ENCODE peak calls at places on chromosome X, in five cellular contexts. One of them, this sample, is unnamed.

GRCh38 chrX:23373129-23373804 is 38.6 kb downstream of the PTCHD1 start:
- DNase-seq in GM13976: no peak
- DNase-seq in IMR-90: peak
- DNase-seq in endothelial cell: no peak
- DNase-seq in B cell: no peak
- DNase-seq in this sample: no peak

GRCh38 chrX:18394477-18394876 is 30.9 kb upstream of the CDKL5 start:
- DNase-seq in endothelial cell: no peak
- DNase-seq in IMR-90: no peak
- DNase-seq in B cell: no peak
- DNase-seq in GM13976: no peak
- DNase-seq in this sample: no peak

GRCh38 chrX:38636949-38637819 is 75.8 kb downstream of the TSPAN7 start:
- DNase-seq in endothelial cell: no peak
- DNase-seq in B cell: no peak
- DNase-seq in GM13976: no peak
- DNase-seq in IMR-90: no peak
- DNase-seq in this sample: no peak

GRCh38 chrX:72142094-72142843 is 10.6 kb upstream of the RTL5 start:
- DNase-seq in GM13976: no peak
- DNase-seq in endothelial cell: no peak
- DNase-seq in B cell: peak
- DNase-seq in IMR-90: no peak
- DNase-seq in this sample: peak

GRCh38 chrX:16662402-16662801 is 12.4 kb downstream of the S100G start:
- DNase-seq in endothelial cell: no peak
- DNase-seq in IMR-90: no peak
- DNase-seq in GM13976: no peak
- DNase-seq in B cell: no peak
- DNase-seq in this sample: no peak

GRCh38 chrX:45557390-45557789 is 356.7 kb upstream of the DIPK2B start:
- DNase-seq in GM13976: no peak
- DNase-seq in B cell: no peak
- DNase-seq in endothelial cell: no peak
- DNase-seq in IMR-90: peak
- DNase-seq in this sample: no peak

GRCh38 chrX:47227334-47227583 is 5.5 kb upstream of the USP11 start:
- DNase-seq in GM13976: no peak
- DNase-seq in IMR-90: no peak
- DNase-seq in endothelial cell: no peak
- DNase-seq in B cell: no peak
- DNase-seq in this sample: no peak

GRCh38 chrX:114841051-114841450 is 176.4 kb downstream of the IL13RA2 start:
- DNase-seq in endothelial cell: no peak
- DNase-seq in B cell: no peak
- DNase-seq in IMR-90: peak
- DNase-seq in GM13976: no peak
- DNase-seq in this sample: no peak

GRCh38 chrX:38819709-38820108 is 18.4 kb downstream of the MID1IP1 start:
- DNase-seq in endothelial cell: no peak
- DNase-seq in B cell: no peak
- DNase-seq in IMR-90: no peak
- DNase-seq in GM13976: no peak
- DNase-seq in this sample: no peak

GRCh38 chrX:36431819-36432218 is 512.3 kb downstream of the CFAP47 start:
- DNase-seq in B cell: no peak
- DNase-seq in endothelial cell: no peak
- DNase-seq in IMR-90: peak
- DNase-seq in GM13976: no peak
- DNase-seq in this sample: no peak

GRCh38 chrX:42948723-42949122 is 170.8 kb upstream of the PPP1R2C start:
- DNase-seq in endothelial cell: no peak
- DNase-seq in IMR-90: no peak
- DNase-seq in GM13976: no peak
- DNase-seq in B cell: no peak
- DNase-seq in this sample: no peak

GRCh38 chrX:6941041-6941440 is 206.5 kb upstream of the STS start:
- DNase-seq in B cell: no peak
- DNase-seq in GM13976: no peak
- DNase-seq in IMR-90: peak
- DNase-seq in endothelial cell: no peak
- DNase-seq in this sample: no peak

GRCh38 chrX:63441717-63442116 is 90.6 kb upstream of the SPIN4 start:
- DNase-seq in B cell: no peak
- DNase-seq in IMR-90: no peak
- DNase-seq in endothelial cell: no peak
- DNase-seq in GM13976: no peak
- DNase-seq in this sample: no peak

GRCh38 chrX:103417933-103418332 is 41.6 kb downstream of the BEX3 start:
- DNase-seq in endothelial cell: no peak
- DNase-seq in IMR-90: peak
- DNase-seq in B cell: no peak
- DNase-seq in GM13976: no peak
- DNase-seq in this sample: no peak

GRCh38 chrX:69149466-69150293 is 15.6 kb downstream of the PJA1 start:
- DNase-seq in endothelial cell: no peak
- DNase-seq in B cell: no peak
- DNase-seq in IMR-90: no peak
- DNase-seq in GM13976: no peak
- DNase-seq in this sample: peak

GRCh38 chrX:70301716-70302115 is 11.8 kb downstream of the KIF4A start:
- DNase-seq in B cell: no peak
- DNase-seq in GM13976: no peak
- DNase-seq in IMR-90: peak
- DNase-seq in endothelial cell: no peak
- DNase-seq in this sample: no peak

GRCh38 chrX:70549429-70549828 is 104.8 kb downstream of the DLG3 start:
- DNase-seq in endothelial cell: no peak
- DNase-seq in IMR-90: no peak
- DNase-seq in GM13976: no peak
- DNase-seq in B cell: no peak
- DNase-seq in this sample: no peak

GRCh38 chrX:106940068-106940467 is 19.9 kb downstream of the CLDN2 start:
- DNase-seq in IMR-90: no peak
- DNase-seq in GM13976: no peak
- DNase-seq in endothelial cell: no peak
- DNase-seq in B cell: no peak
- DNase-seq in this sample: no peak

GRCh38 chrX:56813318-56813837 is 84.3 kb downstream of the NBDY start:
- DNase-seq in endothelial cell: no peak
- DNase-seq in B cell: no peak
- DNase-seq in GM13976: peak
- DNase-seq in IMR-90: peak
- DNase-seq in this sample: no peak

GRCh38 chrX:48492293-48492910 is 16.4 kb upstream of the PORCN start:
- DNase-seq in endothelial cell: no peak
- DNase-seq in B cell: no peak
- DNase-seq in IMR-90: peak
- DNase-seq in GM13976: no peak
- DNase-seq in this sample: no peak

GRCh38 chrX:45322382-45322781 is 121.7 kb upstream of the DIPK2B start:
- DNase-seq in IMR-90: peak
- DNase-seq in endothelial cell: no peak
- DNase-seq in GM13976: peak
- DNase-seq in B cell: no peak
- DNase-seq in this sample: no peak

GRCh38 chrX:13759152-13759718 is 24.7 kb downstream of the OFD1 start:
- DNase-seq in B cell: peak
- DNase-seq in endothelial cell: no peak
- DNase-seq in IMR-90: no peak
- DNase-seq in GM13976: peak
- DNase-seq in this sample: no peak

GRCh38 chrX:73849054-73849453 is 286.1 kb downstream of the CHIC1 start:
- DNase-seq in endothelial cell: no peak
- DNase-seq in B cell: no peak
- DNase-seq in IMR-90: no peak
- DNase-seq in GM13976: no peak
- DNase-seq in this sample: no peak

GRCh38 chrX:151825927-151826471 is 86.7 kb upstream of the MAGEA4 start:
- DNase-seq in endothelial cell: no peak
- DNase-seq in GM13976: no peak
- DNase-seq in IMR-90: peak
- DNase-seq in B cell: no peak
- DNase-seq in this sample: no peak

GRCh38 chrX:139862208-139862607 is 70.6 kb downstream of the ATP11C start:
- DNase-seq in GM13976: no peak
- DNase-seq in B cell: no peak
- DNase-seq in IMR-90: no peak
- DNase-seq in endothelial cell: no peak
- DNase-seq in this sample: no peak
- TF ChIP-seq CTCF in GM13976: no peak
- TF ChIP-seq CTCF in B cell: no peak
- TF ChIP-seq CTCF in IMR-90: no peak
- TF ChIP-seq CTCF in endothelial cell: no peak
- TF ChIP-seq CTCF in this sample: no peak

GRCh38 chrX:54248309-54248708 is 65.3 kb upstream of the FAM120C start:
- DNase-seq in B cell: no peak
- DNase-seq in IMR-90: peak
- DNase-seq in GM13976: peak
- DNase-seq in endothelial cell: no peak
- DNase-seq in this sample: no peak
- TF ChIP-seq CTCF in B cell: no peak
- TF ChIP-seq CTCF in IMR-90: peak
- TF ChIP-seq CTCF in GM13976: no peak
- TF ChIP-seq CTCF in endothelial cell: no peak
- TF ChIP-seq CTCF in this sample: no peak

DNA sequence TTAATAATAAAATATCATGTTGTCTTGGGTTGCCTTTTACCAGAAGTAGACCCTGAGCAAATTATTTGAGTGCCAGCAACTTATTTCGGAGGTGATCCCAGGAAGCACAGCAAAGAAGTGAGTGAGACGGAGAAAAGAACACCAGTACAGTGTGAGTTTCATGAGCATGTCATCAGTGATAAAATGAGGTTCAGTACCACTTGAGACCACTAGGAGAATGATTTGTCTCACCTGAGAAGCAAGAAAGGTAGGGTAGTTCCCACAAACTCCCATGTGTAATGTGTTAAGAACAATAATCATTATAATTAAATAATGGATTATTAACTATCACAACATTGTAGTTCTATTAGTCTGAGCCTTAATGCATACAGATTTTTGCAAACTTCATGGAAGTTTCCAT is 112.8 kb upstream of the DMD start:
- DNase-seq in endothelial cell: no peak
- DNase-seq in B cell: no peak
- DNase-seq in GM13976: no peak
- DNase-seq in IMR-90: no peak
- DNase-seq in this sample: no peak
- TF ChIP-seq CTCF in endothelial cell: peak
- TF ChIP-seq CTCF in B cell: no peak
- TF ChIP-seq CTCF in GM13976: no peak
- TF ChIP-seq CTCF in IMR-90: no peak
- TF ChIP-seq CTCF in this sample: peak

GRCh38 chrX:83160096-83160495 is 348.0 kb upstream of the POU3F4 start:
- DNase-seq in IMR-90: no peak
- DNase-seq in B cell: no peak
- DNase-seq in GM13976: no peak
- DNase-seq in endothelial cell: no peak
- DNase-seq in this sample: no peak
- TF ChIP-seq CTCF in IMR-90: no peak
- TF ChIP-seq CTCF in B cell: no peak
- TF ChIP-seq CTCF in GM13976: no peak
- TF ChIP-seq CTCF in endothelial cell: no peak
- TF ChIP-seq CTCF in this sample: no peak

GRCh38 chrX:78886550-78886949 is 58.6 kb upstream of the P2RY10 start:
- DNase-seq in B cell: no peak
- DNase-seq in endothelial cell: no peak
- DNase-seq in IMR-90: no peak
- DNase-seq in GM13976: peak
- DNase-seq in this sample: no peak
- TF ChIP-seq CTCF in B cell: peak
- TF ChIP-seq CTCF in endothelial cell: peak
- TF ChIP-seq CTCF in IMR-90: peak
- TF ChIP-seq CTCF in GM13976: peak
- TF ChIP-seq CTCF in this sample: peak

GRCh38 chrX:130268500-130269170 is at the start of gene ZNF280C:
- DNase-seq in IMR-90: peak
- DNase-seq in GM13976: peak
- DNase-seq in endothelial cell: peak
- DNase-seq in B cell: peak
- DNase-seq in this sample: peak
- TF ChIP-seq CTCF in IMR-90: peak
- TF ChIP-seq CTCF in GM13976: peak
- TF ChIP-seq CTCF in endothelial cell: no peak
- TF ChIP-seq CTCF in B cell: peak
- TF ChIP-seq CTCF in this sample: no peak

GRCh38 chrX:50082741-50083140 is 118.1 kb downstream of the AKAP4 start:
- DNase-seq in GM13976: no peak
- DNase-seq in IMR-90: no peak
- DNase-seq in endothelial cell: no peak
- DNase-seq in B cell: no peak
- DNase-seq in this sample: no peak

GRCh38 chrX:50075630-50076349 is 125.0 kb downstream of the AKAP4 start:
- DNase-seq in endothelial cell: no peak
- DNase-seq in GM13976: no peak
- DNase-seq in IMR-90: no peak
- DNase-seq in B cell: peak
- DNase-seq in this sample: no peak

DNA sequence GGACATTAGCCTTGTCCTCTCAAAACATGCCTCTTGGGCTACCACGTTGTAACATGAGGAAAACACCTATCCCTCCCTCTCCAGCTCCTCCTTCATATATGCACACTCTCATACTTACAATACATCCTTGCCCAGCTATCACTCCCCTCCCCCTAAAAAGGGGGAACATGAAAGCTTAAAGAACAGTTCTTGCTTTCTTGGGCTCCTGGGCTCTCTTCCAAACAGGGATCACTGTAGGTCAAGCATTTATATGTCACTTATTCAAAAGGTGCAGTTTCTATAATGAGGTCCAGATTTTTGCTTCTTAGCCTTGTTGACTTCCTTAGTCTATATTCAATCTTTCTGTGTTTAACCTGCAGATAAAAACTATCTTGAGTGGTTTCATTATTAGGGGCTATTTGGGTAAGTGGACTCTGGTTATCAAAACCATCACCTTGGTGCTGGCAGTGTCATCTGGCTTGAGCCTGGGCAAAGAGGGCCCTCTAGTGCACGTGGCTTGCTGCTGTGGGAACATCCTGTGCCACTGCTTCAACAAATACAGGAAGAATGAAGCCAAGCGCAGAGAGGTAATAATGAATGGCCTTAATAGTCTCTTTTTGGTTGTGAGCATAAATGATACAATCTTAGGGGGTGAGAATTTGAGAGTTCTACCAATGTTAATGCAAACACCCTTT is 119.4 kb downstream of the AKAP4 start:
- DNase-seq in endothelial cell: peak
- DNase-seq in B cell: no peak
- DNase-seq in GM13976: no peak
- DNase-seq in IMR-90: peak
- DNase-seq in this sample: no peak
- TF ChIP-seq CTCF in endothelial cell: no peak
- TF ChIP-seq CTCF in B cell: no peak
- TF ChIP-seq CTCF in GM13976: peak
- TF ChIP-seq CTCF in IMR-90: peak
- TF ChIP-seq CTCF in this sample: peak

DNA sequence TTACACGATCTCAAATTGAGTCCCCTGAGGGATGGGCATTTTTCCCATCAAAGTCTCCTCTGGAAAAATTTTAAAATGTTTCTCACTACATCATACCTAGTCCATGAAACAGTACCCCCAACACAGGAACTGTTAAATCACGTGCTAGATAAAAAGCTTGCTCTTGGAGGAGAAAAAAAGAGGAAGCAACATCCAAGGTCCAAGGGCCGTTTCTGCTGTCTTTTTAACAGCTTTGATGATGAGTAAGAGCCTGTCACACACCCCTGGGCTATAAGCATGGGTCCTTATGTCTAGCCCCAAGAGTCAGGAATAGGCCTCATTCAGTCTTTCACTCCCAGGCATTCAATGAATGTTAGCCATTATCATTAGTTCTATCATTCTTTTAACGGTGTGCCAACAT is 128.9 kb downstream of the SH3KBP1 start:
- DNase-seq in endothelial cell: no peak
- DNase-seq in B cell: no peak
- DNase-seq in IMR-90: no peak
- DNase-seq in GM13976: no peak
- DNase-seq in this sample: no peak
- TF ChIP-seq CTCF in endothelial cell: no peak
- TF ChIP-seq CTCF in B cell: no peak
- TF ChIP-seq CTCF in IMR-90: no peak
- TF ChIP-seq CTCF in GM13976: no peak
- TF ChIP-seq CTCF in this sample: no peak

This sample was measured in neural crest cell.